ENCODE peak calls at places on chromosomes 6 and 20, in five cellular contexts. One of them, this sample, is unnamed.

GRCh38 chr6:151763938-151764680 is 43.4 kb upstream of the ESR1 start:
- DNase-seq in posterior vena cava: peak; percentile 97
- DNase-seq in left ventricle myocardium inferior: peak; percentile 95
- DNase-seq in nephron progenitor cell: peak; percentile 83
- DNase-seq in myocyte: peak; percentile 36
- DNase-seq in this sample: peak; percentile 97

GRCh38 chr20:34952676-34953075 is 2.9 kb downstream of the GSS start:
- DNase-seq in posterior vena cava: no peak
- DNase-seq in left ventricle myocardium inferior: no peak
- DNase-seq in nephron progenitor cell: no peak
- DNase-seq in myocyte: no peak
- DNase-seq in this sample: no peak

GRCh38 chr6:105137388-105137787 is 42.4 kb downstream of the POPDC3 start:
- DNase-seq in posterior vena cava: peak; percentile 81
- DNase-seq in left ventricle myocardium inferior: peak; percentile 20
- DNase-seq in nephron progenitor cell: peak; percentile 30
- DNase-seq in myocyte: no peak
- DNase-seq in this sample: peak; percentile 45

GRCh38 chr6:94570576-94570975 is 1006.8 kb upstream of the MANEA start:
- DNase-seq in posterior vena cava: no peak
- DNase-seq in left ventricle myocardium inferior: no peak
- DNase-seq in nephron progenitor cell: no peak
- DNase-seq in myocyte: no peak
- DNase-seq in this sample: no peak

GRCh38 chr20:37335642-37336368 is 10.1 kb upstream of the SRC start:
- DNase-seq in posterior vena cava: no peak
- DNase-seq in left ventricle myocardium inferior: no peak
- DNase-seq in nephron progenitor cell: no peak
- DNase-seq in myocyte: no peak
- DNase-seq in this sample: no peak

GRCh38 chr6:316753-317038 is 24.4 kb downstream of the DUSP22 start:
- DNase-seq in posterior vena cava: no peak
- DNase-seq in left ventricle myocardium inferior: no peak
- DNase-seq in nephron progenitor cell: no peak
- DNase-seq in myocyte: no peak
- DNase-seq in this sample: no peak

GRCh38 chr6:145428656-145429173 is 306.6 kb downstream of the EPM2A start:
- DNase-seq in posterior vena cava: no peak
- DNase-seq in left ventricle myocardium inferior: no peak
- DNase-seq in nephron progenitor cell: no peak
- DNase-seq in myocyte: peak; percentile 21
- DNase-seq in this sample: no peak

GRCh38 chr6:132952468-132952867 is 138.1 kb downstream of the RPS12 start:
- DNase-seq in posterior vena cava: no peak
- DNase-seq in left ventricle myocardium inferior: no peak
- DNase-seq in nephron progenitor cell: no peak
- DNase-seq in myocyte: no peak
- DNase-seq in this sample: no peak

GRCh38 chr20:21309678-21310467 is 6.7 kb downstream of the XRN2 start:
- DNase-seq in posterior vena cava: no peak
- DNase-seq in left ventricle myocardium inferior: no peak
- DNase-seq in nephron progenitor cell: no peak
- DNase-seq in myocyte: no peak
- DNase-seq in this sample: no peak

GRCh38 chr6:40551966-40552365 is 35.2 kb downstream of the LRFN2 start:
- DNase-seq in posterior vena cava: no peak
- DNase-seq in left ventricle myocardium inferior: no peak
- DNase-seq in nephron progenitor cell: no peak
- DNase-seq in myocyte: no peak
- DNase-seq in this sample: no peak

GRCh38 chr6:131101911-131102680 is 33.2 kb upstream of the AKAP7 start:
- DNase-seq in posterior vena cava: no peak
- DNase-seq in left ventricle myocardium inferior: no peak
- DNase-seq in nephron progenitor cell: no peak
- DNase-seq in myocyte: no peak
- DNase-seq in this sample: no peak

GRCh38 chr20:4012631-4013030 is 2.7 kb downstream of the RNF24 start:
- DNase-seq in posterior vena cava: no peak
- DNase-seq in left ventricle myocardium inferior: no peak
- DNase-seq in nephron progenitor cell: no peak
- DNase-seq in myocyte: no peak
- DNase-seq in this sample: no peak

GRCh38 chr6:31113861-31114539 is 600 bp upstream of the PSORS1C1 start:
- DNase-seq in posterior vena cava: no peak
- DNase-seq in left ventricle myocardium inferior: no peak
- DNase-seq in nephron progenitor cell: no peak
- DNase-seq in myocyte: no peak
- DNase-seq in this sample: no peak

GRCh38 chr6:144647971-144648651 is 363.0 kb downstream of the UTRN start:
- DNase-seq in posterior vena cava: no peak
- DNase-seq in left ventricle myocardium inferior: no peak
- DNase-seq in nephron progenitor cell: no peak
- DNase-seq in myocyte: no peak
- DNase-seq in this sample: no peak

GRCh38 chr6:118283759-118284158 is 264.3 kb upstream of the PLN start:
- DNase-seq in posterior vena cava: no peak
- DNase-seq in left ventricle myocardium inferior: no peak
- DNase-seq in nephron progenitor cell: peak; percentile 26
- DNase-seq in myocyte: peak; percentile 69
- DNase-seq in this sample: no peak

GRCh38 chr6:156994215-156995076 is 217.3 kb downstream of the ARID1B start:
- DNase-seq in posterior vena cava: no peak
- DNase-seq in left ventricle myocardium inferior: peak; percentile 33
- DNase-seq in nephron progenitor cell: no peak
- DNase-seq in myocyte: no peak
- DNase-seq in this sample: no peak

GRCh38 chr6:139706949-139707348 is 332.5 kb upstream of the CITED2 start:
- DNase-seq in posterior vena cava: no peak
- DNase-seq in left ventricle myocardium inferior: no peak
- DNase-seq in nephron progenitor cell: no peak
- DNase-seq in myocyte: no peak
- DNase-seq in this sample: no peak

This sample was measured in Right ventricle myocardium superior.